ENCODE peak calls at places on chromosomes 16 and 17, in seven cellular contexts. P, D, A, Q, M, L and K are unnamed samples.

GRCh38 chr17:596763-597644 is 117.6 kb downstream of the VPS53 start:
- DNase-seq in L (peak), P (peak), A (no peak), Q (peak), M (no peak), D (no peak), K (peak)

GRCh38 chr17:36500745-36501225 is 14.3 kb downstream of the ZNHIT3 start:
- DNase-seq in D (no peak), A (no peak), P (no peak), L (no peak), Q (no peak), M (no peak), K (no peak)

GRCh38 chr16:23293016-23293415 is 9.1 kb upstream of the SCNN1B start:
- DNase-seq in M (no peak), P (no peak), L (no peak), D (no peak), Q (no peak), A (no peak), K (no peak)

GRCh38 chr16:27245276-27246231 is 23.0 kb downstream of the NSMCE1 start:
- DNase-seq in Q (no peak), M (no peak), D (no peak), P (peak), L (no peak), A (no peak), K (peak)

GRCh38 chr17:80456465-80457235 is 19.8 kb downstream of the NPTX1 start:
- DNase-seq in L (peak), M (no peak), P (no peak), D (no peak), Q (no peak), A (no peak), K (no peak)

GRCh38 chr17:30021708-30022317 is 80.4 kb downstream of the EFCAB5 start:
- DNase-seq in A (no peak), M (peak), L (peak), P (no peak), D (no peak), Q (peak), K (no peak)

GRCh38 chr17:45841883-45842525 is 2.7 kb upstream of the SPPL2C start:
- DNase-seq in L (no peak), P (no peak), D (no peak), A (no peak), Q (no peak), M (no peak), K (peak)

GRCh38 chr17:75816693-75817092 is 27.5 kb downstream of the UNC13D start:
- DNase-seq in L (no peak), M (no peak), D (no peak), A (peak), P (no peak), Q (no peak), K (no peak)

GRCh38 chr17:19311421-19312215 is 50.9 kb downstream of the B9D1 start:
- DNase-seq in A (no peak), L (no peak), Q (no peak), D (no peak), M (no peak), P (no peak), K (peak)

GRCh38 chr17:1055751-1056645 is 59.1 kb downstream of the TIMM22 start:
- DNase-seq in D (no peak), Q (peak), P (peak), A (peak), M (no peak), L (peak), K (peak)

GRCh38 chr17:14289162-14289561 is 11.7 kb upstream of the HS3ST3B1 start:
- DNase-seq in D (no peak), A (no peak), Q (no peak), L (no peak), P (no peak), M (no peak), K (no peak)

GRCh38 chr16:11229432-11229831 is 26.6 kb downstream of the SOCS1 start:
- DNase-seq in D (no peak), M (no peak), P (no peak), L (no peak), A (no peak), Q (no peak), K (no peak)

GRCh38 chr17:41334385-41334784 is 16.2 kb downstream of the KRT33A start:
- DNase-seq in A (no peak), Q (no peak), M (no peak), D (no peak), P (no peak), L (no peak), K (no peak)

GRCh38 chr16:72072514-72073342 is 9.7 kb downstream of the HPR start:
- DNase-seq in P (no peak), Q (no peak), D (no peak), A (peak), M (no peak), L (no peak), K (no peak)

GRCh38 chr17:50511058-50511457 is 2.8 kb downstream of the MYCBPAP start:
- DNase-seq in A (no peak), M (no peak), D (no peak), Q (no peak), L (no peak), P (peak), K (peak)

GRCh38 chr17:48513097-48513496 is 17.7 kb downstream of the HOXB1 start:
- DNase-seq in L (no peak), M (no peak), D (no peak), A (no peak), P (no peak), Q (no peak), K (no peak)

GRCh38 chr16:66898207-66898606 is 17.9 kb downstream of the PDP2 start:
- DNase-seq in L (no peak), M (no peak), Q (no peak), P (no peak), A (no peak), D (peak), K (peak)

GRCh38 chr16:48450367-48450766 is 65.2 kb upstream of the SIAH1 start:
- DNase-seq in M (no peak), Q (no peak), L (no peak), D (no peak), A (no peak), P (no peak), K (no peak)

GRCh38 chr17:82889496-82890338 is 49.9 kb upstream of the ZNF750 start:
- DNase-seq in D (no peak), P (no peak), M (no peak), Q (peak), A (no peak), L (no peak), K (no peak)

GRCh38 chr16:88466949-88467348 is 13.9 kb downstream of the ZFPM1 start:
- DNase-seq in D (no peak), Q (no peak), A (no peak), P (no peak), M (no peak), L (no peak), K (no peak)

GRCh38 chr16:679808-680624 is at the start of gene STUB1:
- DNase-seq in A (peak), M (peak), D (peak), Q (peak), L (peak), P (peak), K (peak)

GRCh38 chr17:32341857-32342602 is at the start of gene C17orf75:
- DNase-seq in Q (peak), P (peak), A (peak), D (no peak), M (peak), L (peak), K (peak)

GRCh38 chr17:77437017-77437416 is 296.2 kb downstream of the SEC14L1 start:
- DNase-seq in A (no peak), D (no peak), Q (no peak), M (no peak), P (peak), L (peak), K (no peak)

GRCh38 chr17:83161298-83162034 is 82.1 kb downstream of the METRNL start:
- DNase-seq in Q (no peak), A (no peak), L (peak), D (no peak), P (no peak), M (no peak), K (no peak)

GRCh38 chr17:44911133-44912001 is 3.9 kb downstream of the GFAP start:
- DNase-seq in L (peak), P (peak), M (no peak), A (peak), D (no peak), Q (peak), K (peak)

GRCh38 chr17:40816569-40816968 is 5.8 kb downstream of the KRT10 start:
- DNase-seq in Q (no peak), D (no peak), A (no peak), L (no peak), P (no peak), M (no peak), K (no peak)

GRCh38 chr17:43171761-43172487 is 910 bp downstream of the NBR1 start:
- DNase-seq in P (peak), A (no peak), L (peak), Q (peak), M (no peak), D (no peak), K (peak)

GRCh38 chr16:50093607-50094570 is 28.1 kb downstream of the HEATR3 start:
- DNase-seq in Q (no peak), A (no peak), M (no peak), L (no peak), P (no peak), D (peak), K (no peak)

GRCh38 chr16:82456683-82457082 is 170.1 kb upstream of the CDH13 start:
- DNase-seq in M (no peak), A (peak), L (peak), Q (peak), D (no peak), P (no peak), K (peak)

GRCh38 chr17:78997231-78997741 is 12.3 kb downstream of the CANT1 start:
- DNase-seq in D (no peak), P (peak), L (no peak), A (no peak), Q (no peak), M (no peak), K (peak)